ENCODE peak calls at places on chromosome 20, in ten cellular contexts. Y is activated naive CD4-positive, alpha-beta T cell treated with anti-CD3 and anti-CD28 coated beads, Interleukin-2, amount 50 U/mL, for 72 hours; H is Daoy; P is foreskin fibroblast; W is omental fat pad; B is lower leg skin; S is amniotic stem cell; I is kidney; O is GM04503; G is ureter. R is an unnamed sample.
A peak's percentile ranks its signal among the peaks of the same experiment; 100 is the strongest.

GRCh38 chr20:36768768-36769430 is 4.7 kb downstream of the DSN1 start:
- DNase-seq in Y (no peak), H (no peak), P (peak; percentile 56), W (no peak), B (no peak), S (no peak), I (no peak), O (peak; percentile 58), G (no peak), R (no peak)

GRCh38 chr20:7848351-7848750 is 91.9 kb downstream of the HAO1 start:
- DNase-seq in Y (no peak), H (no peak), P (no peak), W (no peak), B (no peak), S (no peak), I (no peak), O (no peak), G (no peak), R (no peak)

GRCh38 chr20:1648101-1648500 is 9.5 kb downstream of the SIRPG start:
- DNase-seq in Y (no peak), H (no peak), P (no peak), W (no peak), B (no peak), S (no peak), I (no peak), O (no peak), G (no peak), R (no peak)

GRCh38 chr20:20364747-20365558 is 3.0 kb upstream of the INSM1 start:
- DNase-seq in Y (peak; percentile 24), H (no peak), P (no peak), W (no peak), B (no peak), S (no peak), I (no peak), O (no peak), G (no peak), R (no peak)

GRCh38 chr20:22586645-22587310 is 2.4 kb upstream of the FOXA2 start:
- DNase-seq in Y (peak; percentile 46), H (peak; percentile 64), P (no peak), W (peak; percentile 35), B (no peak), S (no peak), I (no peak), O (no peak), G (no peak), R (no peak)

GRCh38 chr20:53623454-53624206 is 30.0 kb upstream of the ZNF217 start:
- DNase-seq in Y (peak; percentile 46), H (peak; percentile 80), P (peak; percentile 92), W (peak; percentile 33), B (peak; percentile 82), S (peak; percentile 71), I (peak; percentile 80), O (no peak), G (peak; percentile 62), R (no peak)

GRCh38 chr20:7912551-7912950 is 27.7 kb downstream of the HAO1 start:
- DNase-seq in Y (no peak), H (no peak), P (no peak), W (no peak), B (no peak), S (no peak), I (no peak), O (no peak), G (no peak), R (no peak)

GRCh38 chr20:10171864-10172751 is 46.5 kb upstream of the SNAP25 start:
- DNase-seq in Y (peak; percentile 14), H (peak; percentile 82), P (peak; percentile 78), W (no peak), B (no peak), S (peak; percentile 24), I (peak; percentile 75), O (no peak), G (peak; percentile 60), R (peak; percentile 73)

GRCh38 chr20:41570552-41570951 is 47.6 kb downstream of the CHD6 start:
- DNase-seq in Y (no peak), H (no peak), P (peak; percentile 21), W (no peak), B (no peak), S (no peak), I (no peak), O (no peak), G (no peak), R (no peak)

GRCh38 chr20:31484001-31484400 is 8.9 kb downstream of the REM1 start:
- DNase-seq in Y (no peak), H (no peak), P (peak; percentile 34), W (no peak), B (no peak), S (no peak), I (no peak), O (no peak), G (no peak), R (no peak)

GRCh38 chr20:33554914-33555420 is 65.1 kb downstream of the CBFA2T2 start:
- DNase-seq in Y (peak; percentile 23), H (peak; percentile 82), P (peak; percentile 90), W (no peak), B (no peak), S (peak; percentile 83), I (no peak), O (peak; percentile 58), G (no peak), R (no peak)

GRCh38 chr20:35283441-35284266 is 918 bp downstream of the EIF6 start:
- DNase-seq in Y (no peak), H (no peak), P (no peak), W (no peak), B (no peak), S (no peak), I (no peak), O (no peak), G (no peak), R (no peak)

GRCh38 chr20:17609978-17610377 is 40.1 kb downstream of the DSTN start:
- DNase-seq in Y (no peak), H (no peak), P (no peak), W (no peak), B (peak; percentile 12), S (no peak), I (no peak), O (no peak), G (no peak), R (no peak)

GRCh38 chr20:56522311-56522710 is 2.2 kb upstream of the FAM209A start:
- DNase-seq in Y (no peak), H (no peak), P (no peak), W (no peak), B (no peak), S (no peak), I (no peak), O (no peak), G (no peak), R (no peak)

GRCh38 chr20:58420798-58421496 is 31.9 kb downstream of the VAPB start:
- DNase-seq in Y (no peak), H (peak; percentile 20), P (peak; percentile 86), W (no peak), B (no peak), S (no peak), I (no peak), O (peak; percentile 34), G (no peak), R (no peak)

GRCh38 chr20:45905505-45906079 is 6.4 kb downstream of the PLTP start:
- DNase-seq in Y (no peak), H (peak; percentile 89), P (peak; percentile 67), W (no peak), B (no peak), S (peak; percentile 87), I (peak; percentile 54), O (no peak), G (no peak), R (no peak)

GRCh38 chr20:48329676-48330644 is 497.8 kb downstream of the PREX1 start:
- DNase-seq in Y (no peak), H (peak; percentile 44), P (peak; percentile 22), W (no peak), B (no peak), S (no peak), I (no peak), O (no peak), G (no peak), R (no peak)

GRCh38 chr20:59137532-59137931 is 26.1 kb upstream of the ZNF831 start:
- DNase-seq in Y (no peak), H (no peak), P (no peak), W (no peak), B (peak; percentile 35), S (no peak), I (no peak), O (no peak), G (no peak), R (no peak)

GRCh38 chr20:37807901-37808751 is 94.8 kb upstream of the VSTM2L start:
- DNase-seq in Y (no peak), H (no peak), P (no peak), W (no peak), B (no peak), S (no peak), I (no peak), O (no peak), G (no peak), R (no peak)

GRCh38 chr20:36061754-36062153 is 92.8 kb upstream of the EPB41L1 start:
- DNase-seq in Y (no peak), H (no peak), P (no peak), W (no peak), B (no peak), S (no peak), I (no peak), O (no peak), G (no peak), R (no peak)